ENCODE peak calls at places on chromosomes 4 and X, in nine cellular contexts. One of them, this sample, is unnamed.

GRCh38 chr4:38069271-38069760 is 109.1 kb downstream of the PTTG2 start:
- DNase-seq in M059J: peak
- DNase-seq in HS-5: peak
- DNase-seq in Peyer's patch: no peak
- DNase-seq in amygdala: no peak
- DNase-seq in AG08395: no peak
- DNase-seq in fibroblast of mammary gland: peak
- DNase-seq in HTR-8/SVneo: no peak
- DNase-seq in fibroblast of the conjunctiva: no peak
- DNase-seq in this sample: no peak

GRCh38 chrX:10133980-10134676 is 22.6 kb upstream of the CLCN4 start:
- DNase-seq in M059J: no peak
- DNase-seq in HS-5: no peak
- DNase-seq in Peyer's patch: no peak
- DNase-seq in amygdala: no peak
- DNase-seq in AG08395: no peak
- DNase-seq in fibroblast of mammary gland: no peak
- DNase-seq in HTR-8/SVneo: no peak
- DNase-seq in fibroblast of the conjunctiva: no peak
- DNase-seq in this sample: no peak

GRCh38 chr4:149522031-149522430 is 293.6 kb downstream of the IQCM start:
- DNase-seq in M059J: no peak
- DNase-seq in HS-5: no peak
- DNase-seq in Peyer's patch: no peak
- DNase-seq in amygdala: no peak
- DNase-seq in AG08395: no peak
- DNase-seq in fibroblast of mammary gland: no peak
- DNase-seq in HTR-8/SVneo: no peak
- DNase-seq in fibroblast of the conjunctiva: no peak
- DNase-seq in this sample: peak

GRCh38 chrX:68983004-68983857 is 154.4 kb downstream of the EFNB1 start:
- DNase-seq in M059J: no peak
- DNase-seq in HS-5: no peak
- DNase-seq in Peyer's patch: no peak
- DNase-seq in amygdala: no peak
- DNase-seq in AG08395: no peak
- DNase-seq in fibroblast of mammary gland: no peak
- DNase-seq in HTR-8/SVneo: no peak
- DNase-seq in fibroblast of the conjunctiva: no peak
- DNase-seq in this sample: no peak

GRCh38 chr4:26346203-26346620 is 25.4 kb downstream of the RBPJ start:
- DNase-seq in M059J: no peak
- DNase-seq in HS-5: no peak
- DNase-seq in Peyer's patch: no peak
- DNase-seq in amygdala: peak
- DNase-seq in AG08395: peak
- DNase-seq in fibroblast of mammary gland: peak
- DNase-seq in HTR-8/SVneo: no peak
- DNase-seq in fibroblast of the conjunctiva: no peak
- DNase-seq in this sample: peak

GRCh38 chr4:152937535-152938236 is 1.6 kb downstream of the FHDC1 start:
- DNase-seq in M059J: peak
- DNase-seq in HS-5: no peak
- DNase-seq in Peyer's patch: no peak
- DNase-seq in amygdala: peak
- DNase-seq in AG08395: peak
- DNase-seq in fibroblast of mammary gland: peak
- DNase-seq in HTR-8/SVneo: no peak
- DNase-seq in fibroblast of the conjunctiva: no peak
- DNase-seq in this sample: peak

GRCh38 chr4:85756938-85757337 is 282.0 kb downstream of the ARHGAP24 start:
- DNase-seq in M059J: peak
- DNase-seq in HS-5: no peak
- DNase-seq in Peyer's patch: no peak
- DNase-seq in amygdala: no peak
- DNase-seq in AG08395: peak
- DNase-seq in fibroblast of mammary gland: peak
- DNase-seq in HTR-8/SVneo: no peak
- DNase-seq in fibroblast of the conjunctiva: no peak
- DNase-seq in this sample: peak

GRCh38 chr4:3010998-3011397 is 47.6 kb downstream of the GRK4 start:
- DNase-seq in M059J: peak
- DNase-seq in HS-5: peak
- DNase-seq in Peyer's patch: no peak
- DNase-seq in amygdala: no peak
- DNase-seq in AG08395: peak
- DNase-seq in fibroblast of mammary gland: peak
- DNase-seq in HTR-8/SVneo: no peak
- DNase-seq in fibroblast of the conjunctiva: peak
- DNase-seq in this sample: peak

GRCh38 chr4:175947117-175947722 is 118.4 kb upstream of the WDR17 start:
- DNase-seq in M059J: peak
- DNase-seq in HS-5: no peak
- DNase-seq in Peyer's patch: no peak
- DNase-seq in amygdala: no peak
- DNase-seq in AG08395: peak
- DNase-seq in fibroblast of mammary gland: peak
- DNase-seq in HTR-8/SVneo: no peak
- DNase-seq in fibroblast of the conjunctiva: peak
- DNase-seq in this sample: peak

GRCh38 chr4:73859614-73860088 is 6.6 kb downstream of the PF4V1 start:
- DNase-seq in M059J: peak
- DNase-seq in HS-5: no peak
- DNase-seq in Peyer's patch: no peak
- DNase-seq in amygdala: no peak
- DNase-seq in AG08395: peak
- DNase-seq in fibroblast of mammary gland: no peak
- DNase-seq in HTR-8/SVneo: no peak
- DNase-seq in fibroblast of the conjunctiva: no peak
- DNase-seq in this sample: peak

GRCh38 chr4:8303485-8304281 is 34.1 kb downstream of the HTRA3 start:
- DNase-seq in M059J: peak
- DNase-seq in HS-5: peak
- DNase-seq in Peyer's patch: no peak
- DNase-seq in amygdala: no peak
- DNase-seq in AG08395: peak
- DNase-seq in fibroblast of mammary gland: peak
- DNase-seq in HTR-8/SVneo: peak
- DNase-seq in fibroblast of the conjunctiva: peak
- DNase-seq in this sample: peak

GRCh38 chr4:4752025-4752424 is 107.4 kb upstream of the MSX1 start:
- DNase-seq in M059J: no peak
- DNase-seq in HS-5: no peak
- DNase-seq in Peyer's patch: no peak
- DNase-seq in amygdala: no peak
- DNase-seq in AG08395: no peak
- DNase-seq in fibroblast of mammary gland: no peak
- DNase-seq in HTR-8/SVneo: no peak
- DNase-seq in fibroblast of the conjunctiva: no peak
- DNase-seq in this sample: no peak

GRCh38 chr4:143186634-143187033 is 1.9 kb downstream of the USP38 start:
- DNase-seq in M059J: peak
- DNase-seq in HS-5: no peak
- DNase-seq in Peyer's patch: no peak
- DNase-seq in amygdala: no peak
- DNase-seq in AG08395: no peak
- DNase-seq in fibroblast of mammary gland: peak
- DNase-seq in HTR-8/SVneo: no peak
- DNase-seq in fibroblast of the conjunctiva: no peak
- DNase-seq in this sample: no peak

GRCh38 chrX:150693782-150694574 is 782 bp downstream of the MTMR1 start:
- DNase-seq in M059J: peak
- DNase-seq in HS-5: peak
- DNase-seq in Peyer's patch: peak
- DNase-seq in amygdala: peak
- DNase-seq in AG08395: peak
- DNase-seq in fibroblast of mammary gland: peak
- DNase-seq in HTR-8/SVneo: no peak
- DNase-seq in fibroblast of the conjunctiva: no peak
- DNase-seq in this sample: peak

GRCh38 chrX:132837126-132837525 is 121.3 kb downstream of the HS6ST2 start:
- DNase-seq in M059J: peak
- DNase-seq in HS-5: peak
- DNase-seq in Peyer's patch: no peak
- DNase-seq in amygdala: no peak
- DNase-seq in AG08395: peak
- DNase-seq in fibroblast of mammary gland: peak
- DNase-seq in HTR-8/SVneo: no peak
- DNase-seq in fibroblast of the conjunctiva: no peak
- DNase-seq in this sample: no peak

GRCh38 chrX:2581296-2581695 is 80.5 kb upstream of the DHRSX start:
- DNase-seq in M059J: no peak
- DNase-seq in HS-5: no peak
- DNase-seq in Peyer's patch: no peak
- DNase-seq in amygdala: no peak
- DNase-seq in AG08395: no peak
- DNase-seq in fibroblast of mammary gland: no peak
- DNase-seq in HTR-8/SVneo: no peak
- DNase-seq in fibroblast of the conjunctiva: no peak
- DNase-seq in this sample: no peak

GRCh38 chrX:69037786-69038185 is 127.5 kb downstream of the PJA1 start:
- DNase-seq in M059J: no peak
- DNase-seq in HS-5: no peak
- DNase-seq in Peyer's patch: no peak
- DNase-seq in amygdala: no peak
- DNase-seq in AG08395: no peak
- DNase-seq in fibroblast of mammary gland: no peak
- DNase-seq in HTR-8/SVneo: no peak
- DNase-seq in fibroblast of the conjunctiva: no peak
- DNase-seq in this sample: no peak

GRCh38 chr4:185283723-185284122 is 74.3 kb downstream of the SNX25 start:
- DNase-seq in M059J: peak
- DNase-seq in HS-5: no peak
- DNase-seq in Peyer's patch: no peak
- DNase-seq in amygdala: no peak
- DNase-seq in AG08395: no peak
- DNase-seq in fibroblast of mammary gland: peak
- DNase-seq in HTR-8/SVneo: no peak
- DNase-seq in fibroblast of the conjunctiva: peak
- DNase-seq in this sample: peak

GRCh38 chrX:153704021-153704526 is 16.3 kb downstream of the SLC6A8 start:
- DNase-seq in M059J: no peak
- DNase-seq in HS-5: no peak
- DNase-seq in Peyer's patch: no peak
- DNase-seq in amygdala: no peak
- DNase-seq in AG08395: no peak
- DNase-seq in fibroblast of mammary gland: no peak
- DNase-seq in HTR-8/SVneo: no peak
- DNase-seq in fibroblast of the conjunctiva: no peak
- DNase-seq in this sample: no peak

GRCh38 chrX:25968920-25969319 is 169.2 kb upstream of the MAGEB18 start:
- DNase-seq in M059J: no peak
- DNase-seq in HS-5: no peak
- DNase-seq in Peyer's patch: no peak
- DNase-seq in amygdala: no peak
- DNase-seq in AG08395: no peak
- DNase-seq in fibroblast of mammary gland: peak
- DNase-seq in HTR-8/SVneo: peak
- DNase-seq in fibroblast of the conjunctiva: peak
- DNase-seq in this sample: no peak

GRCh38 chr4:140243345-140243753 is 89.4 kb upstream of the MAML3 start:
- DNase-seq in M059J: no peak
- DNase-seq in HS-5: no peak
- DNase-seq in Peyer's patch: peak
- DNase-seq in amygdala: no peak
- DNase-seq in AG08395: no peak
- DNase-seq in fibroblast of mammary gland: no peak
- DNase-seq in HTR-8/SVneo: no peak
- DNase-seq in fibroblast of the conjunctiva: no peak
- DNase-seq in this sample: no peak

GRCh38 chr4:73631565-73632226 is 11.5 kb upstream of the RASSF6 start:
- DNase-seq in M059J: no peak
- DNase-seq in HS-5: no peak
- DNase-seq in Peyer's patch: no peak
- DNase-seq in amygdala: no peak
- DNase-seq in AG08395: no peak
- DNase-seq in fibroblast of mammary gland: no peak
- DNase-seq in HTR-8/SVneo: no peak
- DNase-seq in fibroblast of the conjunctiva: no peak
- DNase-seq in this sample: no peak

GRCh38 chr4:88097781-88098180 is 60.7 kb downstream of the ABCG2 start:
- DNase-seq in M059J: no peak
- DNase-seq in HS-5: peak
- DNase-seq in Peyer's patch: no peak
- DNase-seq in amygdala: no peak
- DNase-seq in AG08395: no peak
- DNase-seq in fibroblast of mammary gland: peak
- DNase-seq in HTR-8/SVneo: no peak
- DNase-seq in fibroblast of the conjunctiva: no peak
- DNase-seq in this sample: no peak

This sample was measured in fibroblast of gingiva.